ENCODE peak calls at places on chromosomes 5 and 9, in four cellular contexts. W is right cardiac atrium, H is left ventricle myocardium inferior, O is Peyer's patch. S is an unnamed sample.

GRCh38 chr9:37105169-37105750 is 15.1 kb upstream of the ZCCHC7 start:
- DNase-seq in W (no peak), H (no peak), O (no peak), S (no peak)

GRCh38 chr9:13845460-13845859 is 468.5 kb downstream of the NFIB start:
- DNase-seq in W (no peak), H (no peak), O (no peak), S (no peak)

GRCh38 chr5:82174128-82174918 is 103.8 kb downstream of the RPS23 start:
- DNase-seq in W (peak; percentile 62), H (peak; percentile 46), O (peak; percentile 66), S (peak; percentile 45)

GRCh38 chr9:133727876-133728441 is 10.2 kb downstream of the SARDH start:
- DNase-seq in W (no peak), H (no peak), O (no peak), S (no peak)

GRCh38 chr5:83724915-83725314 is 4.3 kb upstream of the HAPLN1 start:
- DNase-seq in W (no peak), H (no peak), O (no peak), S (no peak)

GRCh38 chr5:178323961-178324360 is 91.4 kb upstream of the PHYKPL start:
- DNase-seq in W (no peak), H (no peak), O (no peak), S (no peak)

GRCh38 chr9:120110520-120110919 is 469.4 kb downstream of the CDK5RAP2 start:
- DNase-seq in W (no peak), H (no peak), O (no peak), S (no peak)

GRCh38 chr9:80878556-80878955 is 810.8 kb downstream of the TLE1 start:
- DNase-seq in W (no peak), H (no peak), O (no peak), S (no peak)

GRCh38 chr5:39137391-39138181 is 63.4 kb upstream of the RICTOR start:
- DNase-seq in W (no peak), H (no peak), O (no peak), S (no peak)

GRCh38 chr5:994821-995220 is 13.8 kb upstream of the NKD2 start:
- DNase-seq in W (no peak), H (no peak), O (no peak), S (peak; percentile 35)

GRCh38 chr5:159463590-159464321 is 133.5 kb upstream of the IL12B start:
- DNase-seq in W (no peak), H (no peak), O (no peak), S (no peak)

GRCh38 chr5:109250533-109251329 is 159.0 kb downstream of the PJA2 start:
- DNase-seq in W (no peak), H (no peak), O (no peak), S (no peak)

GRCh38 chr5:64164166-64164565 is 1.5 kb upstream of the RNF180 start:
- DNase-seq in W (no peak), H (no peak), O (no peak), S (no peak)

GRCh38 chr5:64166201-64166959 is 737 bp downstream of the RNF180 start:
- DNase-seq in W (peak; percentile 27), H (no peak), O (no peak), S (no peak)

GRCh38 chr5:64165500-64166200 is at the start of gene RNF180:
- DNase-seq in W (peak; percentile 66), H (peak; percentile 56), O (peak; percentile 72), S (peak; percentile 55)

GRCh38 chr5:64163746-64164145 is 1.9 kb upstream of the RNF180 start:
- DNase-seq in W (no peak), H (no peak), O (no peak), S (no peak)

GRCh38 chr5:64165160-64165499 is 513 bp upstream of the RNF180 start:
- DNase-seq in W (no peak), H (no peak), O (no peak), S (peak; percentile 7)
- H3K27ac ChIP-seq in W (peak overlapping the region; percentile 84), H (peak overlapping the region; percentile 88), O (no peak overlapping the region), S (no peak overlapping the region)

GRCh38 chr9:107861075-107861474 is 371.5 kb upstream of the KLF4 start:
- DNase-seq in W (no peak), H (no peak), O (no peak), S (no peak)

GRCh38 chr9:107862329-107862728 is 372.8 kb upstream of the KLF4 start:
- DNase-seq in W (no peak), H (no peak), O (no peak), S (no peak)

GRCh38 chr9:107866912-107867311 is 377.3 kb upstream of the KLF4 start:
- DNase-seq in W (no peak), H (no peak), O (no peak), S (no peak)

GRCh38 chr9:107867738-107868137 is 378.2 kb upstream of the KLF4 start:
- DNase-seq in W (no peak), H (no peak), O (no peak), S (no peak)

GRCh38 chr9:107863406-107863805 is 373.8 kb upstream of the KLF4 start:
- DNase-seq in W (no peak), H (no peak), O (no peak), S (no peak)
- H3K4me1 ChIP-seq in W (peaks cover 2% of the 10 kb centered on the region), H (no peaks in the 10 kb centered on the region), O (no peaks in the 10 kb centered on the region), S (no peaks in the 10 kb centered on the region)

GRCh38 chr5:69432412-69433206 is 17.7 kb downstream of the MARVELD2 start:
- DNase-seq in W (no peak), H (no peak), O (no peak), S (no peak)
- H3K27ac ChIP-seq in W (no peak overlapping the region), H (no peak overlapping the region), O (no peak overlapping the region), S (no peak overlapping the region)

GRCh38 chr9:73011956-73012355 is 59.1 kb upstream of the ALDH1A1 start:
- DNase-seq in W (no peak), H (no peak), O (no peak), S (no peak)

GRCh38 chr9:73008273-73008672 is 55.4 kb upstream of the ALDH1A1 start:
- DNase-seq in W (no peak), H (no peak), O (no peak), S (no peak)

GRCh38 chr9:73006986-73007385 is 54.1 kb upstream of the ALDH1A1 start:
- DNase-seq in W (no peak), H (no peak), O (no peak), S (no peak)

GRCh38 chr9:73011346-73011745 is 58.5 kb upstream of the ALDH1A1 start:
- DNase-seq in W (no peak), H (no peak), O (no peak), S (no peak)

GRCh38 chr9:73009649-73010288 is 56.9 kb upstream of the ALDH1A1 start:
- DNase-seq in W (no peak), H (no peak), O (no peak), S (no peak)
- H3K4me1 ChIP-seq in W (no peaks in the 10 kb centered on the region), H (no peaks in the 10 kb centered on the region), O (no peaks in the 10 kb centered on the region), S (no peaks in the 10 kb centered on the region)

DNA sequence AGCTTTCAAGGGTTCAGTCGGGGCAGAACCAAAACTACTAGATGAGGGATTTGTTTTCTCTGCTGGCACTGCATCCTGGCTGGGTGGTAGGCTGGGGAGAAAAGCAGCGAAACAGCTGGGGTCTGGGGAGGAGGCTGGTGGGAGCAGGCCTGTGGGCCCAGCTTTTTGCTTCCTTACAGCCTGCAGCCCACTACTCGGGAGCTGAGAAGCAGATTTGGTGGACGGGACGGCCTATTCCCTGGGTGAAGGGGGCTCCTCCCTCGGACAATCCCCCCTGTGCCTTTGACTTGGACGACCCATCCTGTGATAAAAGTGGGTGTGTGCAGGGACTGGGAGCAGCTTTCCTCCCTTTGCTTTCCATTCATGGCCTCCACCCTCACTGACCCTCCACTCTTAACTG is 9.1 kb downstream of the NPR2 start:
- DNase-seq in W (no peak), H (no peak), O (no peak), S (no peak)
- H3K27ac ChIP-seq in W (no peak overlapping the region), H (no peak overlapping the region), O (no peak overlapping the region), S (no peak overlapping the region)